ENCODE peak calls at places on chromosomes 12 and 14, in six cellular contexts. A is mucosa of descending colon; R is fibroblast of lung; V is stimulated activated CD8-positive, alpha-beta memory T cell treated with anti-CD3 and anti-CD28 coated beads, Interleukin-2, amount 100 ng/mL, for 48 hours; E is GM19239; P is SW480. T is an unnamed sample.

GRCh38 chr12:46266382-46266791 is 2.5 kb downstream of the SLC38A1 start:
- DNase-seq in E (no peak), V (peak; percentile 6), A (no peak), R (peak; percentile 88), P (peak; percentile 72), T (peak; percentile 49)

GRCh38 chr12:57268264-57268663 is 17.3 kb upstream of the STAC3 start:
- DNase-seq in P (no peak), R (no peak), A (no peak), V (no peak), E (no peak), T (no peak)

GRCh38 chr14:92473947-92474535 is 39.5 kb upstream of the RIN3 start:
- DNase-seq in E (no peak), A (no peak), P (no peak), V (no peak), R (no peak), T (peak; percentile 12)

GRCh38 chr12:2654311-2654710 is 140.5 kb upstream of the FKBP4 start:
- DNase-seq in R (no peak), E (no peak), P (no peak), V (no peak), A (no peak), T (peak; percentile 31)

GRCh38 chr12:58651850-58652249 is 268.5 kb downstream of the LRIG3 start:
- DNase-seq in P (no peak), V (no peak), A (no peak), R (no peak), E (no peak), T (no peak)

GRCh38 chr14:34302654-34303053 is 159.4 kb downstream of the SPTSSA start:
- DNase-seq in A (peak; percentile 52), V (no peak), P (no peak), E (no peak), R (peak; percentile 17), T (no peak)

GRCh38 chr12:22110176-22110575 is 64.2 kb downstream of the CMAS start:
- DNase-seq in E (no peak), P (no peak), V (no peak), A (no peak), R (no peak), T (no peak)

GRCh38 chr12:116603516-116603915 is 44.3 kb downstream of the MAP1LC3B2 start:
- DNase-seq in V (no peak), A (no peak), P (no peak), R (no peak), E (no peak), T (no peak)

GRCh38 chr12:15045451-15045850 is 72.6 kb downstream of the PDE6H start:
- DNase-seq in R (no peak), A (no peak), P (no peak), V (no peak), E (no peak), T (no peak)

GRCh38 chr12:29566441-29566840 is 69.0 kb upstream of the OVCH1 start:
- DNase-seq in A (no peak), P (peak; percentile 61), R (peak; percentile 83), V (no peak), E (no peak), T (no peak)

GRCh38 chr12:89731064-89731463 is 22.4 kb upstream of the ATP2B1 start:
- DNase-seq in P (no peak), V (no peak), E (no peak), A (no peak), R (peak; percentile 40), T (no peak)